ENCODE peak calls at places on chromosome 12, in ten cellular contexts. Q is GM23338, C is hepatocyte, S is PC-9, A is SK-N-SH, J is PC-3, D is OCI-LY7, T is GM23248, U is Karpas-422, L is HCT116. R is an unnamed sample. For H3K4me1 and H3K9me2, the result is how much of the 10 kb centered on the place peaks cover.

GRCh38 chr12:113697646-113698504 is 226.2 kb upstream of the LHX5 start:
- DNase-seq in Q (peak), C (peak), S (no peak), A (peak), J (peak), D (no peak), T (no peak), U (no peak), L (no peak), R (no peak)

GRCh38 chr12:75724913-75725312 is 213.5 kb upstream of the KRR1 start:
- DNase-seq in Q (no peak), C (peak), S (no peak), A (peak), J (peak), D (no peak), T (peak), U (no peak), L (peak), R (no peak)

GRCh38 chr12:70722584-70723343 is 85.5 kb upstream of the PTPRB start:
- DNase-seq in Q (no peak), C (no peak), S (no peak), A (peak), J (no peak), D (no peak), T (no peak), U (no peak), L (no peak), R (peak)

GRCh38 chr12:113766880-113767878 is 198.9 kb downstream of the RBM19 start:
- DNase-seq in Q (peak), C (peak), S (peak), A (no peak), J (peak), D (no peak), T (peak), U (peak), L (no peak), R (no peak)

GRCh38 chr12:89951050-89951693 is 242.5 kb upstream of the ATP2B1 start:
- DNase-seq in Q (no peak), C (peak), S (peak), A (no peak), J (peak), D (no peak), T (peak), U (no peak), L (no peak), R (no peak)

GRCh38 chr12:5247144-5247543 is 184.8 kb upstream of the NTF3 start:
- DNase-seq in Q (no peak), C (no peak), S (no peak), A (no peak), J (no peak), D (no peak), T (no peak), U (no peak), L (no peak), R (no peak)

GRCh38 chr12:632102-632696 is 31.0 kb downstream of the NINJ2 start:
- DNase-seq in Q (peak), C (peak), S (peak), A (no peak), J (peak), D (no peak), T (peak), U (no peak), L (no peak), R (no peak)

GRCh38 chr12:4506870-4507269 is 31.8 kb upstream of the RAD51AP1 start:
- DNase-seq in Q (no peak), C (no peak), S (no peak), A (no peak), J (peak), D (peak), T (peak), U (no peak), L (no peak), R (peak)

GRCh38 chr12:121520586-121521086 is 60.2 kb downstream of the KDM2B start:
- DNase-seq in Q (no peak), C (no peak), S (no peak), A (no peak), J (no peak), D (no peak), T (no peak), U (no peak), L (no peak), R (no peak)

GRCh38 chr12:104669851-104670337 is 213.1 kb downstream of the CHST11 start:
- DNase-seq in Q (no peak), C (peak), S (no peak), A (no peak), J (no peak), D (peak), T (no peak), U (no peak), L (no peak), R (peak)

GRCh38 chr12:62697893-62698292 is 231.3 kb downstream of the MON2 start:
- DNase-seq in Q (no peak), C (no peak), S (no peak), A (no peak), J (no peak), D (no peak), T (peak), U (no peak), L (no peak), R (no peak)

GRCh38 chr12:1630827-1631591 is 2.0 kb downstream of the WNT5B start:
- DNase-seq in Q (peak), C (peak), S (no peak), A (peak), J (no peak), D (no peak), T (no peak), U (no peak), L (no peak), R (no peak)

GRCh38 chr12:22275847-22276246 is 58.7 kb downstream of the ST8SIA1 start:
- DNase-seq in Q (no peak), C (peak), S (peak), A (no peak), J (peak), D (no peak), T (peak), U (no peak), L (no peak), R (no peak)

GRCh38 chr12:46219892-46220655 is 48.8 kb downstream of the SLC38A1 start:
- DNase-seq in Q (no peak), C (no peak), S (peak), A (no peak), J (peak), D (no peak), T (peak), U (no peak), L (peak), R (no peak)

GRCh38 chr12:130970165-130970907 is 16.6 kb downstream of the ADGRD1 start:
- DNase-seq in Q (no peak), C (no peak), S (no peak), A (no peak), J (no peak), D (peak), T (no peak), U (peak), L (no peak), R (no peak)

GRCh38 chr12:116927244-116927940 is 16.6 kb downstream of the FBXW8 start:
- DNase-seq in Q (no peak), C (no peak), S (no peak), A (no peak), J (no peak), D (no peak), T (no peak), U (no peak), L (no peak), R (no peak)

GRCh38 chr12:93245543-93245942 is 132.2 kb upstream of the NUDT4 start:
- DNase-seq in Q (no peak), C (no peak), S (no peak), A (no peak), J (no peak), D (peak), T (no peak), U (no peak), L (no peak), R (peak)

GRCh38 chr12:92295523-92295922 is 149.9 kb upstream of the BTG1 start:
- DNase-seq in Q (no peak), C (peak), S (no peak), A (no peak), J (no peak), D (no peak), T (peak), U (no peak), L (no peak), R (no peak)

GRCh38 chr12:116919247-116919671 is 8.5 kb downstream of the FBXW8 start:
- DNase-seq in Q (no peak), C (peak), S (no peak), A (no peak), J (no peak), D (no peak), T (no peak), U (peak), L (no peak), R (no peak)

GRCh38 chr12:9325513-9325912 is 117.3 kb upstream of the PZP start:
- DNase-seq in Q (no peak), C (no peak), S (no peak), A (no peak), J (no peak), D (no peak), T (no peak), U (no peak), L (no peak), R (no peak)

GRCh38 chr12:8709124-8709830 is 11.5 kb downstream of the RIMKLB start:
- DNase-seq in Q (no peak), C (no peak), S (no peak), A (no peak), J (no peak), D (no peak), T (peak), U (no peak), L (no peak), R (no peak)

GRCh38 chr12:109702126-109702841 is 11.3 kb upstream of the FAM222A start:
- DNase-seq in Q (no peak), C (no peak), S (no peak), A (no peak), J (no peak), D (no peak), T (no peak), U (no peak), L (no peak), R (no peak)

GRCh38 chr12:91622981-91623380 is 440.4 kb upstream of the DCN start:
- DNase-seq in Q (no peak), C (no peak), S (no peak), A (no peak), J (no peak), D (no peak), T (no peak), U (no peak), L (no peak), R (no peak)

GRCh38 chr12:14564336-14564959 is 3.2 kb downstream of the PLBD1 start:
- DNase-seq in Q (no peak), C (no peak), S (no peak), A (peak), J (no peak), D (no peak), T (no peak), U (no peak), L (no peak), R (no peak)

GRCh38 chr12:108629156-108629555 is 4.5 kb downstream of the SELPLG start:
- DNase-seq in Q (no peak), C (no peak), S (no peak), A (no peak), J (no peak), D (no peak), T (no peak), U (no peak), L (no peak), R (no peak)

GRCh38 chr12:108890208-108890607 is 10.3 kb downstream of the DAO start:
- DNase-seq in Q (peak), C (no peak), S (no peak), A (no peak), J (peak), D (peak), T (peak), U (peak), L (no peak), R (peak)

GRCh38 chr12:130872179-130873096 is 572 bp downstream of the RAN start:
- DNase-seq in Q (peak), C (peak), S (no peak), A (peak), J (peak), D (peak), T (peak), U (peak), L (no peak), R (no peak)

GRCh38 chr12:3515506-3515905 is 24.5 kb downstream of the PRMT8 start:
- DNase-seq in Q (no peak), C (no peak), S (no peak), A (no peak), J (no peak), D (no peak), T (no peak), U (no peak), L (no peak), R (no peak)

GRCh38 chr12:110937104-110937641 is 16.8 kb upstream of the MYL2 start:
- DNase-seq in Q (peak), C (peak), S (peak), A (peak), J (peak), D (peak), T (peak), U (peak), L (peak), R (peak)

DNA sequence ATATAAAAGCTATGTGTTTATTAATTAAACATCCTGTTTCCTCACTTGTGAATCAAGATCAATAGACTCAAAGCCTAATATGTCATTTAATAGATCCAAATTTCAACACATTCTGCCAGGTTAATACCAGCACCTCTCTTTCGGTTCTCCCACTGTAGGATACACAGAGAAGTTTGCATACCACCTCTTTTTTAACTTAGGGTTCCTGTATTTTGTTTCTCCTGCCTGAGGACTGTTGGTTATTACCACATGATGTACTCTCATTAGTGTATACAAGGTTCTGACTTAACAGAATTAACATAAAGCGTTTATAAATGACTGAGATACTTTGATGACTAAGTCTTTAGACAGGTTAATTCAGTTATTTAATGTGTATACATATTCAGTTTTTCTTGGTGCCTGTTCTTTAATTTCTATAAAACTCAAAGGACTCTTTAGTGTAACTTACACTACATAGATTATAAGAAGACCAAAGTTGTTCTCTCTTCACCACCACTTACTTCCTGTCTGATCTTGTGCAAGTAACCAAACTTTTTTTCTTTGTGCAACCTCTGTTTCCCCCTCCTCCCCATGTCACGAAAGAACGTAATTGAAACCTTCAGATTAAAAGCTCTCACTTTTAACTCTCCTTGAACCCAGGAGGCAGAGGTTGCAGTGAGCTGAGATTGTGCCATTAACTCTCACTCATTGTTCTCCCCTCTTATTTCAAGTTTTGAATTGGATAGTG is 89.8 kb upstream of the DNM1L start:
- DNase-seq in Q (no peak), C (no peak), S (no peak), A (no peak), J (no peak), D (no peak), T (no peak), U (no peak), L (no peak), R (no peak)
- H3K4me1 ChIP-seq in Q (under half), C (under half), S (under half), A (under half), J (under half), D (under half), T (under half), U (under half), L (under half), R (under half)

GRCh38 chr12:94725375-94726168 is 75.2 kb upstream of the TMCC3 start:
- DNase-seq in Q (peak), C (peak), S (peak), A (no peak), J (peak), D (peak), T (peak), U (peak), L (peak), R (no peak)
- H2AFZ ChIP-seq in Q (peak), C (no peak), S (peak), A (no peak), J (peak), D (peak), T (no peak), U (peak), L (no peak), R (no peak)

GRCh38 chr12:132003846-132004245 is 54.1 kb downstream of the EP400 start:
- DNase-seq in Q (no peak), C (no peak), S (no peak), A (no peak), J (no peak), D (no peak), T (peak), U (no peak), L (no peak), R (no peak)
- H3K9me2 ChIP-seq in Q (under half), C (under half), S (under half), A (under half), J (under half), D (under half), T (under half), U (under half), L (under half), R (under half)

GRCh38 chr12:43758728-43759563 is at the start of the genes IRAK4 and PUS7L:
- DNase-seq in Q (peak), C (peak), S (peak), A (peak), J (peak), D (peak), T (peak), U (peak), L (peak), R (peak)

GRCh38 chr12:43760396-43760795 is 1.6 kb downstream of the IRAK4 start:
- DNase-seq in Q (no peak), C (no peak), S (no peak), A (no peak), J (no peak), D (no peak), T (no peak), U (no peak), L (no peak), R (no peak)

GRCh38 chr12:43754015-43754414 is 4.6 kb downstream of the PUS7L start:
- DNase-seq in Q (no peak), C (no peak), S (no peak), A (no peak), J (no peak), D (no peak), T (no peak), U (no peak), L (no peak), R (no peak)

GRCh38 chr12:43761535-43761934 is 2.8 kb downstream of the IRAK4 start:
- DNase-seq in Q (no peak), C (no peak), S (peak), A (no peak), J (no peak), D (no peak), T (no peak), U (no peak), L (no peak), R (no peak)

DNA sequence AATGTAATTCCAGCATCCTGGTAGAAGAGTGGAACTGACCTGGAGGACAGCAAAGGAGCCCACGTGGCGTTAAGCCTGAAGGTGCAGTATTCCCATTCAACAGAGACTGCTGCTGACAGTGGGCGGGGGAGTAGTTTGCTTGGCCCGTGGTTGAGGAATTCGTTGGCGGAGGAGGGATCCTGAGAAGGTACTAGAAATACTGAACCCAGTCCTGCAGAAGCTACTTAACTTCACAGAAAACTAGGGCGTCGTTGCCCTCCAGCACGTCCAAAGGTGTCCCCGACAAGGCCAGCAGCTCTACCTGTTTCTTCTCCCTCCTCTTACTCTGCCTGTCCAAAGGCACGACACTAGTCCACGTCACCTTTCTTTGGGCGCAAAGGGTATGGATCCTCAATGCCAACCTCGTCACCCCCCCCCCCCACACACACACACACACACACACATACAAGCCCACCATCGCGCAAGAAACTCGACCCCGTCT is 303 bp downstream of the PUS7L start:
- DNase-seq in Q (peak), C (peak), S (no peak), A (peak), J (peak), D (no peak), T (peak), U (no peak), L (no peak), R (peak)
- H3K4me1 ChIP-seq in Q (under half), C (under half), S (under half), A (under half), J (under half), D (under half), T (under half), U (half or more), L (under half), R (under half)

GRCh38 chr12:123436017-123436964 is at the start of gene RILPL2:
- DNase-seq in Q (peak), C (peak), S (peak), A (peak), J (peak), D (peak), T (peak), U (peak), L (peak), R (peak)
- H2AFZ ChIP-seq in Q (peak), C (peak), S (peak), A (peak), J (peak), D (peak), T (peak), U (peak), L (peak), R (peak)

GRCh38 chr12:129772463-129773169 is 131.2 kb downstream of the TMEM132D start:
- DNase-seq in Q (peak), C (peak), S (no peak), A (no peak), J (no peak), D (no peak), T (no peak), U (no peak), L (no peak), R (no peak)
- H3K9me2 ChIP-seq in Q (under half), C (under half), S (under half), A (under half), J (under half), D (under half), T (under half), U (under half), L (under half), R (under half)

GRCh38 chr12:63942464-63943241 is 98.2 kb downstream of the SRGAP1 start:
- DNase-seq in Q (no peak), C (no peak), S (no peak), A (no peak), J (no peak), D (no peak), T (no peak), U (no peak), L (no peak), R (no peak)

GRCh38 chr12:63937381-63938168 is 93.1 kb downstream of the SRGAP1 start:
- DNase-seq in Q (no peak), C (no peak), S (no peak), A (peak), J (no peak), D (no peak), T (peak), U (no peak), L (no peak), R (no peak)

GRCh38 chr12:63941879-63942278 is 97.4 kb downstream of the SRGAP1 start:
- DNase-seq in Q (no peak), C (no peak), S (no peak), A (no peak), J (no peak), D (no peak), T (no peak), U (no peak), L (no peak), R (no peak)

GRCh38 chr12:63944036-63944579 is 99.6 kb downstream of the SRGAP1 start:
- DNase-seq in Q (no peak), C (no peak), S (no peak), A (no peak), J (no peak), D (no peak), T (no peak), U (no peak), L (no peak), R (no peak)

GRCh38 chr12:63940295-63940997 is 95.9 kb downstream of the SRGAP1 start:
- DNase-seq in Q (no peak), C (no peak), S (no peak), A (peak), J (no peak), D (no peak), T (no peak), U (no peak), L (no peak), R (no peak)
- H3K4me1 ChIP-seq in Q (under half), C (under half), S (under half), A (under half), J (under half), D (under half), T (under half), U (under half), L (under half), R (under half)

GRCh38 chr12:126362964-126363363 is 1297.7 kb downstream of the AACS start:
- DNase-seq in Q (peak), C (no peak), S (no peak), A (no peak), J (no peak), D (no peak), T (no peak), U (no peak), L (no peak), R (no peak)
- H2AFZ ChIP-seq in Q (no peak), C (no peak), S (no peak), A (no peak), J (no peak), D (no peak), T (no peak), U (no peak), L (no peak), R (no peak)